ENCODE peak calls at places on chromosomes 13 and 19, in six cellular contexts. A is GM03348; W is AG08396; O is OCI-LY7; T is A673; H is stimulated activated CD8-positive, alpha-beta memory T cell treated with anti-CD3 and anti-CD28 coated beads, Interleukin-15, amount 100 ng/mL, for 4 hours. X is an unnamed sample.

GRCh38 chr19:17718988-17719711 is at the start of gene MAP1S:
- DNase-seq in W (peak; percentile 90), O (peak; percentile 81), A (peak; percentile 92), H (peak; percentile 26), T (peak; percentile 70), X (peak; percentile 78)

GRCh38 chr13:49836516-49836915 is 44.0 kb upstream of the KPNA3 start:
- DNase-seq in O (no peak), T (no peak), H (no peak), A (no peak), W (no peak), X (no peak)

GRCh38 chr19:36950335-36951119 is 34.4 kb downstream of the ZNF568 start:
- DNase-seq in A (no peak), T (no peak), H (no peak), O (no peak), W (no peak), X (no peak)

GRCh38 chr19:7862413-7862951 is 11.7 kb downstream of the PRR36 start:
- DNase-seq in T (peak; percentile 41), A (peak; percentile 75), W (peak; percentile 83), H (peak; percentile 40), O (peak; percentile 84), X (peak; percentile 60)

GRCh38 chr13:21999666-22000065 is 328.8 kb downstream of the FGF9 start:
- DNase-seq in O (no peak), W (no peak), A (no peak), H (no peak), T (no peak), X (no peak)

GRCh38 chr13:104297075-104297474 is 1230.9 kb upstream of the SLC10A2 start:
- DNase-seq in W (no peak), O (no peak), H (no peak), T (no peak), A (no peak), X (no peak)

GRCh38 chr13:92345627-92346026 is 881.0 kb upstream of the GPC6 start:
- DNase-seq in H (no peak), T (no peak), W (no peak), A (no peak), O (no peak), X (no peak)

GRCh38 chr13:110771194-110771593 is 57.7 kb downstream of the ING1 start:
- DNase-seq in A (no peak), T (peak; percentile 27), W (no peak), O (no peak), H (no peak), X (no peak)

GRCh38 chr13:50989476-50989875 is 79.9 kb downstream of the RNASEH2B start:
- DNase-seq in H (no peak), T (no peak), A (no peak), W (peak; percentile 20), O (no peak), X (peak; percentile 26)

GRCh38 chr19:51688665-51689571 is 4.2 kb upstream of the SPACA6 start:
- DNase-seq in H (no peak), W (peak; percentile 93), T (peak; percentile 94), A (peak; percentile 96), O (no peak), X (peak; percentile 93)

GRCh38 chr13:48377857-48378256 is 35.1 kb downstream of the LPAR6 start:
- DNase-seq in A (no peak), H (no peak), O (no peak), T (no peak), W (no peak), X (no peak)

GRCh38 chr19:39507715-39508364 is 7.1 kb upstream of the SELENOV start:
- DNase-seq in W (no peak), T (no peak), O (no peak), A (no peak), H (no peak), X (no peak)

GRCh38 chr13:102948006-102948405 is 102.2 kb downstream of the ERCC5 start:
- DNase-seq in W (no peak), H (no peak), A (no peak), O (no peak), T (peak; percentile 41), X (no peak)

GRCh38 chr19:4539169-4539696 is 603 bp downstream of the LRG1 start:
- DNase-seq in H (no peak), A (no peak), O (no peak), W (no peak), T (no peak), X (no peak)

GRCh38 chr13:45820106-45820838 is 31.3 kb downstream of the SIAH3 start:
- DNase-seq in T (no peak), O (no peak), A (no peak), W (no peak), H (no peak), X (no peak)

GRCh38 chr19:29062486-29063435 is 150.2 kb downstream of the UQCRFS1 start:
- DNase-seq in W (no peak), A (no peak), T (no peak), H (no peak), O (no peak), X (no peak)

GRCh38 chr19:49133621-49134454 is 14.5 kb downstream of the PPFIA3 start:
- DNase-seq in O (peak; percentile 48), W (peak; percentile 73), H (no peak), T (no peak), A (no peak), X (peak; percentile 17)

GRCh38 chr19:4034048-4035017 is 26.8 kb downstream of the PIAS4 start:
- DNase-seq in W (no peak), T (no peak), A (no peak), O (no peak), H (no peak), X (no peak)

GRCh38 chr19:11208526-11209471 is 11.5 kb upstream of the KANK2 start:
- DNase-seq in A (peak; percentile 41), W (peak; percentile 39), T (peak; percentile 60), H (no peak), O (no peak), X (no peak)

GRCh38 chr13:26679945-26680516 is 80.6 kb downstream of the GPR12 start:
- DNase-seq in O (no peak), H (no peak), T (peak; percentile 9), A (no peak), W (no peak), X (no peak)

GRCh38 chr19:45428385-45429231 is 4.9 kb upstream of the ERCC1 start:
- DNase-seq in O (peak; percentile 29), A (peak; percentile 71), W (peak; percentile 82), T (peak; percentile 63), H (no peak), X (peak; percentile 72)

GRCh38 chr13:80050252-80050651 is 290.7 kb downstream of the SPRY2 start:
- DNase-seq in W (no peak), O (no peak), H (no peak), T (no peak), A (peak; percentile 24), X (peak; percentile 14)

GRCh38 chr13:48155850-48156249 is 60.9 kb upstream of the MED4 start:
- DNase-seq in T (peak; percentile 72), H (no peak), O (no peak), W (no peak), A (peak; percentile 33), X (peak; percentile 13)

GRCh38 chr13:107743100-107743499 is 472.2 kb downstream of the LIG4 start:
- DNase-seq in O (no peak), A (no peak), H (no peak), T (no peak), W (no peak), X (no peak)

GRCh38 chr13:32940601-32941000 is 75.6 kb upstream of the KL start:
- DNase-seq in O (no peak), A (no peak), H (no peak), T (no peak), W (peak; percentile 43), X (no peak)

GRCh38 chr13:25575562-25575961 is 203.8 kb downstream of the ATP8A2 start:
- DNase-seq in H (no peak), O (no peak), W (no peak), T (no peak), A (no peak), X (no peak)

X was measured in AG08395.